ENCODE peak calls at places on chromosomes 6 and 20, in four cellular contexts. O, F, V and R are unnamed samples.

GRCh38 chr6:218153-219018 is 73.9 kb upstream of the DUSP22 start:
- DNase-seq in F (peak; percentile 83), V (no peak), O (no peak), R (no peak)

GRCh38 chr6:11766589-11767450 is 11.8 kb downstream of the ADTRP start:
- DNase-seq in F (no peak), V (no peak), O (peak; percentile 70), R (no peak)

GRCh38 chr20:50304883-50305635 is 114.4 kb downstream of the CEBPB start:
- DNase-seq in F (no peak), V (no peak), O (no peak), R (peak; percentile 67)

GRCh38 chr6:106281088-106281487 is 44.5 kb downstream of the ATG5 start:
- DNase-seq in F (no peak), V (no peak), O (no peak), R (no peak)

GRCh38 chr6:16345449-16346330 is 107.3 kb downstream of the GMPR start:
- DNase-seq in O (peak; percentile 19), F (no peak), V (peak; percentile 33), R (peak; percentile 78)

GRCh38 chr6:16723833-16724232 is 37.4 kb downstream of the ATXN1 start:
- DNase-seq in F (no peak), V (no peak), O (no peak), R (no peak)

GRCh38 chr20:62739581-62740285 is 31.1 kb downstream of the NTSR1 start:
- DNase-seq in V (no peak), O (no peak), F (no peak), R (no peak)

GRCh38 chr6:44237813-44238433 is 9.0 kb upstream of the HSP90AB1 start:
- DNase-seq in V (peak; percentile 91), F (no peak), O (peak; percentile 64), R (peak; percentile 92)

GRCh38 chr6:30854641-30855040 is 29.7 kb upstream of the DDR1 start:
- DNase-seq in F (no peak), O (no peak), V (no peak), R (no peak)

GRCh38 chr6:113969888-113970807 is 800 bp downstream of the HDAC2 start:
- DNase-seq in V (peak; percentile 62), F (no peak), O (no peak), R (peak; percentile 70)
- TF ChIP-seq CHD2 in V (no peak), F (no peak), O (no peak), R (no peak)

DNA sequence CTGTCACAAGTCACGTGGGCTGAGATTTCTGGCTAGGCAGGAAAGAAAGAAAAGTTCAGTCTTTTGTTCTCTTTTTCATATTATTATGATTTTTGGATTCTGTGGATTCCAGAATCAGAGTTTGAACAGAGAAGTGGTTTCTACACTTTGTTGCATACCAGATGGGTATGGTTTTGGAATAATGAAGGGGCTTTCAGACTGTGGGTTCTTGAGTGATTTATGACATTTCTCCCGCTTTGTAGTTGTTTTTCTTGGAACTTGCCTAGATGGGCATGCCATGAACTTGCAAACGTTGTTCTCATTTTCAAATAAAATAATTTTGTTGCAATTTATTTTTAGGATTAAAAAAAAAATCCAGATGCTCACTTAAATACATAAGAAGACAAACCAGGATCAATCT is 34.4 kb downstream of the CBFA2T2 start:
- DNase-seq in O (no peak), V (no peak), F (no peak), R (no peak)
- TF ChIP-seq RCOR1 in O (no peak), V (no peak), F (no peak), R (no peak)

GRCh38 chr6:34391023-34391485 is 1.4 kb downstream of the NUDT3 start:
- DNase-seq in O (peak; percentile 20), F (no peak), V (no peak), R (peak; percentile 37)
- TF ChIP-seq CHD2 in O (no peak), F (no peak), V (no peak), R (no peak)

GRCh38 chr6:147207351-147207750 is 3.1 kb downstream of the STXBP5 start:
- DNase-seq in F (no peak), O (no peak), V (no peak), R (no peak)
- TF ChIP-seq RCOR1 in F (no peak), O (no peak), V (no peak), R (no peak)